ENCODE peak calls at places on chromosomes 4 and X, in six cellular contexts. K, H, O, R, Z and P are unnamed samples.

GRCh38 chr4:42690537-42690936 is 33.6 kb upstream of the ATP8A1 start:
- DNase-seq in Z (no peak), R (no peak), H (no peak), K (no peak), O (no peak), P (no peak)

GRCh38 chr4:139207247-139207646 is 30.2 kb upstream of the ELF2 start:
- DNase-seq in R (no peak), Z (no peak), H (no peak), K (no peak), O (no peak), P (no peak)

GRCh38 chr4:41155194-41155830 is 59.0 kb downstream of the APBB2 start:
- DNase-seq in H (peak; percentile 86), Z (no peak), R (no peak), O (peak; percentile 68), K (no peak), P (peak; percentile 52)

GRCh38 chr4:128924951-128925350 is 115.5 kb downstream of the JADE1 start:
- DNase-seq in K (peak; percentile 32), H (peak; percentile 36), O (no peak), Z (no peak), R (no peak), P (peak; percentile 57)

GRCh38 chr4:119825696-119826095 is 197.1 kb upstream of the PDE5A start:
- DNase-seq in Z (no peak), H (no peak), O (no peak), K (peak; percentile 1), R (no peak), P (peak; percentile 24)

GRCh38 chrX:111543212-111543762 is 31.8 kb downstream of the SERTM2 start:
- DNase-seq in K (no peak), Z (peak; percentile 16), O (no peak), R (no peak), H (no peak), P (no peak)

GRCh38 chr4:1577818-1578217 is 106.3 kb downstream of the FAM53A start:
- DNase-seq in O (no peak), H (no peak), R (no peak), Z (peak; percentile 41), K (no peak), P (no peak)

GRCh38 chr4:42149004-42149403 is 3.5 kb downstream of the BEND4 start:
- DNase-seq in Z (no peak), K (no peak), H (no peak), R (no peak), O (no peak), P (no peak)

GRCh38 chr4:123699823-123700822 is 303.5 kb downstream of the SPRY1 start:
- DNase-seq in H (peak; percentile 92), R (no peak), O (peak; percentile 84), K (peak; percentile 73), Z (peak; percentile 10), P (peak; percentile 98)

GRCh38 chrX:71102292-71102691 is 4.2 kb downstream of the CXorf65 start:
- DNase-seq in O (no peak), R (no peak), H (no peak), Z (no peak), K (no peak), P (no peak)

GRCh38 chr4:87354168-87355102 is 31.8 kb upstream of the HSD17B13 start:
- DNase-seq in Z (no peak), O (no peak), R (no peak), K (peak; percentile 16), H (peak; percentile 72), P (peak; percentile 19)

GRCh38 chr4:173537628-173538147 is 7.7 kb upstream of the HAND2 start:
- DNase-seq in R (no peak), Z (no peak), K (no peak), O (no peak), H (peak; percentile 55), P (no peak)

GRCh38 chrX:120647127-120647526 is 17.3 kb upstream of the C1GALT1C1 start:
- DNase-seq in K (peak; percentile 21), H (no peak), O (peak; percentile 17), R (no peak), Z (no peak), P (peak; percentile 9)

GRCh38 chr4:53558061-53558801 is 33.1 kb downstream of the LNX1 start:
- DNase-seq in R (no peak), O (peak; percentile 88), K (peak; percentile 75), Z (peak; percentile 6), H (peak; percentile 91), P (no peak)

GRCh38 chrX:153897899-153898298 is 6.6 kb upstream of the AVPR2 start:
- DNase-seq in Z (no peak), R (no peak), K (no peak), H (no peak), O (no peak), P (no peak)

GRCh38 chrX:51334276-51334675 is 1.7 kb downstream of the NUDT10 start:
- DNase-seq in Z (no peak), H (no peak), R (no peak), O (no peak), K (no peak), P (peak; percentile 3)

GRCh38 chr4:20684852-20685763 is 15.2 kb upstream of the PACRGL start:
- DNase-seq in O (peak; percentile 40), H (peak; percentile 61), R (no peak), Z (peak; percentile 35), K (no peak), P (no peak)

GRCh38 chr4:137180349-137180748 is 351.9 kb downstream of the PCDH18 start:
- DNase-seq in K (no peak), H (no peak), Z (peak; percentile 40), O (no peak), R (peak; percentile 1), P (no peak)

GRCh38 chr4:85825937-85826678 is 351.2 kb downstream of the ARHGAP24 start:
- DNase-seq in H (peak; percentile 66), K (no peak), R (no peak), O (peak; percentile 66), Z (peak; percentile 58), P (peak; percentile 80)

GRCh38 chr4:149718500-149718899 is 97.1 kb downstream of the IQCM start:
- DNase-seq in H (peak; percentile 4), O (no peak), R (no peak), Z (no peak), K (no peak), P (no peak)

GRCh38 chr4:172485007-172485406 is 671.8 kb downstream of the GALNTL6 start:
- DNase-seq in K (no peak), Z (no peak), H (no peak), O (no peak), R (no peak), P (no peak)

GRCh38 chr4:110663738-110664444 is 41.0 kb upstream of the PITX2 start:
- DNase-seq in K (no peak), R (no peak), H (peak; percentile 81), Z (no peak), O (no peak), P (peak; percentile 80)

GRCh38 chr4:82865592-82865991 is 25.4 kb downstream of the SEC31A start:
- DNase-seq in K (peak; percentile 92), Z (no peak), R (no peak), O (peak; percentile 90), H (peak; percentile 96), P (peak; percentile 93)

DNA sequence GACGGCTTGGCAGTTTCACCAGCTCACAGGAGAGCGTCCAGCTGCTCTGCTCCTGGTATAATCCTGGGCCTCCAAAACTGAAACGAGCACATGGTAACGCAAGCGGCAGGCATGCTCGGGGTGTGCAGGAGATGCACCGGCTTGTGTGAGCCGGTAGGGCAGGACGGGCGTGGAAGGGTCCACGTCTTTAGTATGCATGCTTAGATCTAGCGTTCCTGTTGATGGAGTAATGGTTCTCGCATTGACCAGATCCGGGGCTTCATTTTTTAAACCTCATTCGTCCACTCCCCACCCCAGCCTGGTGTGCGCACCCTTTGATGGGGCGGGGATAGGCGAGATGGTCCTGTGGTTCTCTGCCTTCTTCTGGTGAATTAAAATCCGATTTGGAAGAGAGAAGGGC is 39.7 kb downstream of the FAM149A start:
- DNase-seq in R (no peak), H (peak; percentile 69), O (peak; percentile 11), Z (peak; percentile 55), K (peak; percentile 29), P (peak; percentile 48)
- TF ChIP-seq EZH2 in R (no peak), H (no peak), O (no peak), Z (no peak), K (no peak), P (no peak)

DNA sequence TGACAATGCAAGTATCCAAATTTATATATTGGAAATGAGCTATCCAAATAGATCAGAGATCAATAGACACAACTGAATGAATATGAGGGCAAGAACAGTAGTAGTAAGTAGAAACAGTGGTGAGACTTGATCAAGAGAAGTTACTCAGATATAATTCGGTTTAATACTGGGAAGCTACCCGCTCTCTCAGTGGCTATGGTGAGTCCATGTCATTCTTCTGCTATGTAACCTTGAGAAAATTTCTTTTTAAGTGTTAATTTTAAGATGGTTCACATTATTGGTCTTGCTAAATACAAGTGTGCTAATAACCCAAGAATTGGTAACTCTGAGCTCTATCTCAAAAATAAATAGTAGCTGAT is 53.6 kb downstream of the LEF1 start:
- DNase-seq in H (no peak), O (no peak), K (no peak), Z (no peak), R (no peak), P (no peak)
- H3K4me2 ChIP-seq in H (no peak overlapping the region), O (no peak overlapping the region), K (no peak overlapping the region), Z (no peak overlapping the region), R (no peak overlapping the region), P (no peak overlapping the region)

GRCh38 chr4:152308925-152309324 is 227.0 kb downstream of the FBXW7 start:
- DNase-seq in Z (no peak), H (no peak), O (no peak), R (no peak), K (no peak), P (no peak)

GRCh38 chr4:152307669-152308068 is 228.2 kb downstream of the FBXW7 start:
- DNase-seq in Z (no peak), R (no peak), H (no peak), K (no peak), O (no peak), P (no peak)

GRCh38 chr4:152304220-152304619 is 231.7 kb downstream of the FBXW7 start:
- DNase-seq in R (no peak), Z (no peak), H (peak; percentile 57), O (no peak), K (peak; percentile 33), P (peak; percentile 38)

GRCh38 chr4:152310223-152310622 is 225.7 kb downstream of the FBXW7 start:
- DNase-seq in Z (no peak), K (peak; percentile 85), O (no peak), H (peak; percentile 37), R (no peak), P (peak; percentile 91)

GRCh38 chr4:152309418-152309817 is 226.5 kb downstream of the FBXW7 start:
- DNase-seq in H (no peak), Z (no peak), R (no peak), O (no peak), K (no peak), P (no peak)
- H3K27ac ChIP-seq in H (no peak overlapping the region), Z (no peak overlapping the region), R (no peak overlapping the region), O (no peak overlapping the region), K (peak overlapping the region; percentile 38), P (no peak overlapping the region)

DNA sequence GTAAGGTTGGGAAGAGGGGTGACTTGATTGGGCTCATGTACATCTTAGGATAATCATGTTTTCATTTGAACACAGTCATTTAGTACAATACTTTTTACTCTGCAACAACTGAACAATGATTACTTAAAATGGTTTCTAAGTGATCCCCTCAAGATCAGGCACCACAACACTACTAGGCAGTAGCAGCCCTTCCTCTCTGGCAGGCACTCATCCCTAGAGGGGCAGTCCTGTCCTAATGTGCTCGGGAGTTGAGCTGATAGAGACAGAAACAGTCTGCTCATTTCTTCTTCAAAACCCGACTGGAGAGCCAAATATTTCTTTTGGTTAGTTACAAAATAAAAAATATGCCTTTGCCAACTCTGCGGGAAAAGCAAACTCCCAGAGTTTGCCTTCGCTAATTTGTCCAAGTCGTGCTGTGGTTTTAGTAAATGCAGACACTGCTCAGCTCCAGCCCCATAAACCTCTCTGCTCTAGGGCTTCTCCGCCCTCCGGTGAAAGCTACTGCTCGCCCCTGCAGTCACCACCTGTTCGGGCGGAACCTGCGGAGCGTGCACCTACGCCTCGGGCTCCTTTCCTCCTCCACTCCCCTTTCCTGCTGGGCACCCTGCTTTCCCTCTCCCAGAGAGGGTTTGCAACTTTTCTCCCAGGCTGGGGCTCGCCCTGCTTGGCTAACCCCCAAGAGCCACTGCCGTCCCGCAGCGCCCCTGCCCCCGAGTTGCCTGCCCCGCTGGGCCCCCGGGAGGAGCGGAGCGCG is 524 bp upstream of the NPNT start:
- DNase-seq in O (no peak), Z (peak; percentile 47), K (peak; percentile 10), H (peak; percentile 8), R (peak; percentile 36), P (peak; percentile 50)
- TF ChIP-seq EZH2 in O (peak; percentile 6), Z (no peak), K (peak; percentile 71), H (no peak), R (no peak), P (peak; percentile 87)